ENCODE peak calls at places on chromosome 12, in nine cellular contexts. S, E, B, K, L, H, M, Z and U are unnamed samples.

GRCh38 chr12:78239566-78239965 is 408.9 kb downstream of the NAV3 start:
- DNase-seq in L (no peak), H (no peak), E (no peak), M (no peak), Z (no peak), K (no peak), B (no peak), S (no peak), U (no peak)

GRCh38 chr12:111976291-111976690 is 36.7 kb downstream of the TMEM116 start:
- DNase-seq in B (no peak), E (no peak), Z (no peak), M (no peak), L (no peak), H (no peak), K (no peak), S (no peak), U (no peak)

GRCh38 chr12:2689393-2689792 is 105.4 kb upstream of the FKBP4 start:
- DNase-seq in K (no peak), B (peak), S (no peak), L (no peak), H (no peak), M (no peak), E (no peak), Z (no peak), U (no peak)

GRCh38 chr12:48151103-48151771 is 6.1 kb downstream of the ASB8 start:
- DNase-seq in B (no peak), K (no peak), E (peak), L (no peak), H (no peak), S (no peak), M (no peak), Z (no peak), U (no peak)

GRCh38 chr12:7271904-7272303 is 32.0 kb upstream of the ACSM4 start:
- DNase-seq in B (no peak), E (no peak), Z (no peak), M (no peak), S (no peak), K (no peak), H (no peak), L (no peak), U (no peak)

GRCh38 chr12:88703790-88704189 is 123.5 kb upstream of the KITLG start:
- DNase-seq in E (no peak), H (no peak), L (no peak), K (no peak), B (no peak), S (no peak), Z (no peak), M (no peak), U (no peak)

GRCh38 chr12:48966177-48966890 is 5.2 kb downstream of the WNT10B start:
- DNase-seq in M (no peak), K (no peak), B (no peak), Z (no peak), L (no peak), H (no peak), E (no peak), S (no peak), U (no peak)

GRCh38 chr12:55831407-55831880 is 2.1 kb upstream of the DNAJC14 start:
- DNase-seq in M (no peak), Z (no peak), S (no peak), E (no peak), H (no peak), B (no peak), L (no peak), K (no peak), U (peak)

GRCh38 chr12:112992541-112993398 is 14.5 kb downstream of the OAS2 start:
- DNase-seq in B (peak), H (peak), S (peak), K (peak), E (peak), M (peak), L (peak), Z (peak), U (no peak)

GRCh38 chr12:31853520-31853919 is 105.7 kb upstream of the RESF1 start:
- DNase-seq in L (no peak), H (no peak), Z (no peak), M (no peak), B (no peak), S (no peak), E (no peak), K (no peak), U (no peak)

GRCh38 chr12:99131761-99132199 is 486.7 kb downstream of the APAF1 start:
- DNase-seq in Z (peak), L (peak), E (no peak), B (no peak), H (no peak), K (no peak), S (no peak), M (no peak), U (no peak)

GRCh38 chr12:38142974-38143373 is 173.6 kb upstream of the ALG10B start:
- DNase-seq in B (no peak), Z (no peak), E (no peak), K (peak), S (no peak), M (no peak), H (no peak), L (no peak), U (peak)

GRCh38 chr12:76519538-76519937 is 40.0 kb downstream of the OSBPL8 start:
- DNase-seq in H (no peak), K (no peak), E (no peak), Z (no peak), S (no peak), M (no peak), L (no peak), B (no peak), U (no peak)

DNA sequence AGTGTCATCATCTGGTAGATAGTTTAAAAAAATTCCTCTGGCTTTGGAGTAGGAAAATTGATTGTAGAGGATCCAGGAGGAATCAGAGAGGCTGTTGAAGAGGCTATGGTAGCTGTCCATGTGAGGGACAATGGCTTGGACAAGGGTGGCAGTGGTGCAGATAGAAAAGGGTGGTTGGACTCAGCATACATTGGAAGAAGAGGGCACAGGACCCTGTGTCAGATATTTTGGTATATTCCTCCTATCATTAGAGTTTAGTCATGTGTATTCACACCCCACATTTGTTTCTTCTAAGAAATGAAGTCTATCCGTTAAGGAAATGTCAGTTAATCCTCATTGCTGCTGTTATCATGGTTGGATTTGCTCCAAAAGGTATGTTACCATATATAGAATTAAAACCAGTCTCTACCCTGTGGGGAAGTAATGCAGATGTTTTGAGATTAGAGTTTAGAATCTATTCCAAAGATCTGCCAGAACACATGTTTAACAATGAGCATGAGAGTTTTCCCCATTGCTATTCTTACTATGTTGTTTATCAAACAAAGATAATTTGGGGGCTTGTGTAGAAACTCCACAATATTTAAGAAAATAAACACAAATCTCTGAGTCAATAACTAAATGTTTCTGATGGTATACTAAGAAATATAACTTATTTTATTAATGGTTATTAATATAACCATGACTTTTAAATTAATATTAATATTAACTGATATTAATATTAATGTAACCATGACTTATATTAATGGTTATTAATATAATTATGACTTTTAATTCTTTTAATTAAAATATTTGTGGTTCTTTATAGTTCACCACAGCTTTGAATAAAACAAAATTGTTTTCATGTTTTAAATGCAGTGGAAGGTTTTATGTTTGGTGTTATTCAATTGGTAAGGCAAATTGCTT is 80.9 kb downstream of the CRADD start:
- DNase-seq in K (no peak), Z (no peak), S (no peak), E (no peak), H (no peak), M (no peak), L (no peak), B (no peak), U (no peak)
- H3K27ac ChIP-seq in K (no peak), Z (no peak), S (no peak), E (no peak), H (no peak), M (no peak), L (no peak), B (no peak), U (no peak)

DNA sequence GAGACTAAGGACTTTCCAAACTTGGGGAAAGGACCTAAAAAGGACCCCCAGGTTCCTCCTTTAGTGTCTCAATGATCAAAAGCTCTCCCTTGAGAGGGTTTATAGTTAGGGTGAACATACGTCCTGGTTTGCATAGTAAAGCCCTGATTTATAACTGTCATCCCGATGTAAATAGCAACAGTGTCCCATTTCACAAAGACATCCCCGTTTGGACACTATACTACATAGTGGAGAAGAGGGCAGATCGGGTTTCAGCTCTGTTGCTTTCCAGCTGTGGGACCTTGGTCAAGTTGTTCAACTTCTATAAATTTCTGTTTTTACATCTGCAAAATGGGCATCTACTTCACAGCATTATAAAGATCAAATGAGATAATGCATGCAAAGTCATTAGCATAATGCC is 204.7 kb upstream of the GRIP1 start:
- DNase-seq in B (no peak), H (no peak), K (no peak), S (no peak), E (no peak), Z (no peak), M (no peak), L (no peak), U (no peak)
- H3K27ac ChIP-seq in B (no peak), H (no peak), K (no peak), S (no peak), E (no peak), Z (no peak), M (no peak), L (no peak), U (no peak)

GRCh38 chr12:33222357-33222756 is 217.3 kb downstream of the SYT10 start:
- DNase-seq in K (no peak), S (no peak), B (no peak), H (no peak), M (no peak), E (no peak), Z (no peak), L (no peak), U (no peak)
- H3K27ac ChIP-seq in K (no peak), S (no peak), B (no peak), H (no peak), M (no peak), E (no peak), Z (no peak), L (no peak), U (no peak)

DNA sequence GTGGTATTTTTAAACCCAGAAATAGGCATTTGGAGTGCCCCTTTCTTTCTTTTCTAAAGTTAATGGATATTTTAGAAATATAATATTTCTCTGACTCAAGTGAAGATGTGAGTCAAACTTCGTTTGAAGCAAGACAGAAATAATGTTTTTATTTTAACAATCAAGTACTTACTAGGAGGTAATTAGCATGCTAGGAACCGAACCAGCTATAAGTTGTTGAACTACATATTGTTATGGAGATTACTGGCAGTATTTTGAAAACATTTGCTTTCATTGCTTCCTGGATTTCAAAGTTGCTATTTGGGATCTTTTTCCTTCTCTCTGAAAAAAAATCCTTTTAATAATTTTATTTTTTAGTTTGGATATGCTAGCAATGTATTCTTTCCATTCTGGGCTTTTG is 225.2 kb downstream of the NEDD1 start:
- DNase-seq in H (no peak), Z (no peak), S (no peak), L (no peak), K (no peak), B (no peak), E (no peak), M (no peak), U (no peak)
- H3K27ac ChIP-seq in H (no peak), Z (no peak), S (no peak), L (no peak), K (no peak), B (no peak), E (no peak), M (no peak), U (no peak)